ENCODE peak calls at places on chromosomes 12 and 14, in ten cellular contexts. K, C, M, V, J, P, I, D, B and H are unnamed samples.

GRCh38 chr12:13203028-13203922 is 6.7 kb downstream of the EMP1 start:
- DNase-seq in K (no peak), C (peak), M (peak), V (no peak), J (no peak), P (peak), I (no peak), D (no peak), B (no peak), H (no peak)

GRCh38 chr12:62135553-62136200 is 124.5 kb upstream of the USP15 start:
- DNase-seq in K (no peak), C (peak), M (no peak), V (no peak), J (no peak), P (no peak), I (no peak), D (no peak), B (no peak), H (no peak)

GRCh38 chr12:11171953-11172675 is 1.1 kb downstream of the SMIM10L1 start:
- DNase-seq in K (peak), C (peak), M (no peak), V (no peak), J (no peak), P (no peak), I (no peak), D (no peak), B (peak), H (no peak)

GRCh38 chr12:127101086-127101485 is 1165.9 kb upstream of the TMEM132C start:
- DNase-seq in K (no peak), C (no peak), M (no peak), V (no peak), J (no peak), P (no peak), I (no peak), D (no peak), B (no peak), H (no peak)

GRCh38 chr14:38721822-38722431 is 381.1 kb downstream of the SEC23A start:
- DNase-seq in K (peak), C (peak), M (no peak), V (no peak), J (peak), P (peak), I (peak), D (no peak), B (peak), H (no peak)

GRCh38 chr14:67965684-67966083 is 146.1 kb downstream of the RAD51B start:
- DNase-seq in K (no peak), C (no peak), M (no peak), V (no peak), J (no peak), P (no peak), I (no peak), D (no peak), B (no peak), H (no peak)

GRCh38 chr14:90109858-90110257 is 48.1 kb downstream of the KCNK13 start:
- DNase-seq in K (no peak), C (no peak), M (no peak), V (no peak), J (no peak), P (peak), I (no peak), D (no peak), B (no peak), H (no peak)

GRCh38 chr14:56004807-56005579 is 113.2 kb upstream of the PELI2 start:
- DNase-seq in K (peak), C (peak), M (peak), V (no peak), J (no peak), P (peak), I (no peak), D (no peak), B (no peak), H (no peak)

GRCh38 chr14:22526210-22526609 is 62.8 kb downstream of the DAD1 start:
- DNase-seq in K (no peak), C (no peak), M (no peak), V (no peak), J (no peak), P (no peak), I (no peak), D (no peak), B (no peak), H (no peak)

GRCh38 chr12:34384693-34385092 is 362.4 kb downstream of the ALG10 start:
- DNase-seq in K (no peak), C (no peak), M (no peak), V (no peak), J (no peak), P (no peak), I (no peak), D (no peak), B (no peak), H (no peak)

GRCh38 chr12:58211211-58211610 is 269.8 kb downstream of the ATP23 start:
- DNase-seq in K (no peak), C (no peak), M (no peak), V (no peak), J (no peak), P (no peak), I (no peak), D (no peak), B (no peak), H (no peak)

GRCh38 chr12:53252349-53252916 is 15.7 kb upstream of the ESPL1 start:
- DNase-seq in K (peak), C (no peak), M (no peak), V (no peak), J (no peak), P (no peak), I (no peak), D (no peak), B (peak), H (no peak)

GRCh38 chr12:106227641-106228319 is 20.0 kb downstream of the CKAP4 start:
- DNase-seq in K (peak), C (peak), M (peak), V (peak), J (no peak), P (peak), I (no peak), D (peak), B (peak), H (no peak)

GRCh38 chr12:79596719-79597350 is 93.9 kb downstream of the PAWR start:
- DNase-seq in K (no peak), C (no peak), M (no peak), V (no peak), J (no peak), P (no peak), I (no peak), D (no peak), B (no peak), H (no peak)

GRCh38 chr12:17818931-17819330 is 271.1 kb downstream of the RERGL start:
- DNase-seq in K (no peak), C (no peak), M (no peak), V (no peak), J (no peak), P (peak), I (no peak), D (no peak), B (no peak), H (no peak)

GRCh38 chr14:93317836-93318807 is 14.7 kb downstream of the BTBD7 start:
- DNase-seq in K (peak), C (peak), M (no peak), V (no peak), J (no peak), P (no peak), I (no peak), D (no peak), B (no peak), H (no peak)

GRCh38 chr14:79961197-79961596 is 250.1 kb downstream of the DIO2 start:
- DNase-seq in K (no peak), C (no peak), M (no peak), V (no peak), J (no peak), P (no peak), I (no peak), D (no peak), B (no peak), H (no peak)

GRCh38 chr14:90005441-90005840 is 49.7 kb downstream of the TDP1 start:
- DNase-seq in K (no peak), C (no peak), M (no peak), V (no peak), J (no peak), P (no peak), I (no peak), D (no peak), B (no peak), H (no peak)

GRCh38 chr14:91484186-91484585 is 25.9 kb downstream of the PPP4R3A start:
- DNase-seq in K (no peak), C (no peak), M (no peak), V (no peak), J (no peak), P (no peak), I (no peak), D (no peak), B (no peak), H (no peak)

GRCh38 chr12:110102255-110102654 is 21.9 kb upstream of the IFT81 start:
- DNase-seq in K (peak), C (peak), M (peak), V (no peak), J (no peak), P (peak), I (peak), D (no peak), B (peak), H (peak)

GRCh38 chr12:80317899-80318298 is 126.1 kb upstream of the PTPRQ start:
- DNase-seq in K (no peak), C (no peak), M (no peak), V (no peak), J (no peak), P (no peak), I (no peak), D (no peak), B (no peak), H (no peak)

GRCh38 chr12:14723763-14724162 is 27.4 kb upstream of the GUCY2C start:
- DNase-seq in K (peak), C (peak), M (peak), V (peak), J (peak), P (peak), I (no peak), D (peak), B (peak), H (no peak)

GRCh38 chr12:93484315-93484981 is 17.1 kb downstream of the MRPL42 start:
- DNase-seq in K (peak), C (peak), M (no peak), V (no peak), J (no peak), P (no peak), I (no peak), D (no peak), B (peak), H (no peak)

GRCh38 chr14:105171004-105171673 is 2.6 kb upstream of the JAG2 start:
- DNase-seq in K (no peak), C (no peak), M (peak), V (no peak), J (no peak), P (no peak), I (no peak), D (no peak), B (no peak), H (no peak)

GRCh38 chr14:72523397-72524157 is 370.3 kb downstream of the DPF3 start:
- DNase-seq in K (peak), C (no peak), M (no peak), V (no peak), J (no peak), P (no peak), I (no peak), D (no peak), B (no peak), H (no peak)

GRCh38 chr14:93937519-93937918 is 10.4 kb downstream of the FAM181A start:
- DNase-seq in K (no peak), C (no peak), M (no peak), V (no peak), J (no peak), P (no peak), I (no peak), D (no peak), B (peak), H (no peak)

GRCh38 chr14:21191809-21192446 is 36.1 kb upstream of the OR5AU1 start:
- DNase-seq in K (peak), C (peak), M (peak), V (peak), J (no peak), P (peak), I (peak), D (peak), B (peak), H (no peak)

GRCh38 chr12:49332441-49332861 is 4.5 kb downstream of the C1QL4 start:
- DNase-seq in K (no peak), C (no peak), M (no peak), V (no peak), J (no peak), P (no peak), I (no peak), D (no peak), B (no peak), H (peak)

GRCh38 chr14:61527325-61528100 is 167.8 kb upstream of the HIF1A start:
- DNase-seq in K (peak), C (peak), M (no peak), V (no peak), J (no peak), P (no peak), I (no peak), D (no peak), B (peak), H (no peak)

GRCh38 chr12:2582631-2583616 is 211.8 kb upstream of the FKBP4 start:
- DNase-seq in K (peak), C (peak), M (peak), V (no peak), J (peak), P (peak), I (peak), D (peak), B (peak), H (peak)

GRCh38 chr12:10802587-10802986 is at the start of gene TAS2R7:
- DNase-seq in K (no peak), C (no peak), M (no peak), V (no peak), J (no peak), P (no peak), I (no peak), D (no peak), B (no peak), H (no peak)

GRCh38 chr14:95229749-95230148 is 72.4 kb upstream of the DICER1 start:
- DNase-seq in K (no peak), C (no peak), M (no peak), V (no peak), J (no peak), P (no peak), I (no peak), D (no peak), B (no peak), H (no peak)

GRCh38 chr14:72633551-72633950 is 260.4 kb downstream of the DPF3 start:
- DNase-seq in K (no peak), C (peak), M (no peak), V (no peak), J (no peak), P (no peak), I (no peak), D (no peak), B (no peak), H (no peak)

DNA sequence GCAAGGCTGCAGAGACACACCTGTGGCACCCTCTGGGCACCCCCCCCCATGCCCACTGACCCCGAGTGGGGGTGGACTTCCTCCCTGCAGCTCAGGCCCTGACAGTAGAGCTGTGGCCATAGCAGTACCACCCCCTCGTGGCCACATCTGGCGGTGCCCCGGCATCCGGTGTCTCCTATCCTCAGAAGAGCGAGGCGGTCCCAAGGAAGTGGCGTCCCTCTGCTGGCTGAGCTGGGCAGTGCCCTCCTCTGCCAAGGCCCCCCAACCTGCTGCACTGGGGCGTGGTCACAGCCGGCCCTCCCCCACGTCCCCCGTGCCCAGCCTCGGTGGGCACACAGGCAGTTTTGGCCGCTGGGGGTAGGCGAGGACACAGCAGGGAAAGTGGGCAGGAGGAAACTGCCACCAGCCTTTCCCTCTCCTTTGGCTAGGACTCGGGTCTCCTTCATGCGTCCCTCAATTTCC is 6.0 kb upstream of the SLC6A12 start:
- DNase-seq in K (peak), C (peak), M (peak), V (peak), J (no peak), P (peak), I (peak), D (no peak), B (no peak), H (peak)
- TF ChIP-seq CTCF in K (peak), C (peak), M (peak), V (peak), J (peak), P (peak), I (peak), D (no peak), B (peak), H (peak)

DNA sequence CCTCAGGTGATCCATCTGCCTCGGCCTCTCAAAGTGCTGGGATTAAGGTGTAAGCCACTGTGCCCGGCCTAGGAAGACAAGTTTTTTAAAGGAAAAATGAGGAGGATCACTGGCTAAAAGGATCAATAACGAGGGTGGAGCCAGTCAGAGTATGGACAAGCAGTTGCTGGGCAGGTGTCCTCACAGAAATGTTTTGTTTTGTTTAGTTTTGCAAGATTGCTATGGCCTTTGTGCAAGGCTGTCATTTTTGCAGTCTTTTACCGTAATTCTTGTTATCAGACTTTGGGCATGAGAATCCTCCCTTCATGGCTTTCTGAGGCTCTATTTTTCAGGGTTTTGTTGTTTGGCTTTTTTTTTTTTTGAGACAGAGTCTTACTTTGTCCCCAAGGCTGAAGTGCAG is 11.9 kb upstream of the METAP2 start:
- DNase-seq in K (no peak), C (no peak), M (no peak), V (no peak), J (no peak), P (no peak), I (no peak), D (no peak), B (no peak), H (no peak)
- TF ChIP-seq CTCF in K (no peak), C (no peak), M (no peak), V (no peak), J (no peak), P (no peak), I (no peak), D (no peak), B (no peak), H (no peak)

GRCh38 chr14:100645986-100646314 is 58.7 kb upstream of the BEGAIN start:
- DNase-seq in K (no peak), C (no peak), M (no peak), V (no peak), J (no peak), P (no peak), I (no peak), D (no peak), B (no peak), H (no peak)
- TF ChIP-seq CTCF in K (no peak), C (no peak), M (no peak), V (peak), J (no peak), P (no peak), I (no peak), D (peak), B (no peak), H (no peak)

GRCh38 chr14:75142494-75142893 is 15.6 kb upstream of the NEK9 start:
- DNase-seq in K (no peak), C (no peak), M (no peak), V (no peak), J (no peak), P (no peak), I (no peak), D (no peak), B (no peak), H (no peak)

GRCh38 chr14:75144944-75145343 is 18.1 kb upstream of the NEK9 start:
- DNase-seq in K (no peak), C (no peak), M (peak), V (no peak), J (no peak), P (no peak), I (no peak), D (no peak), B (no peak), H (no peak)

GRCh38 chr14:75150150-75150549 is 23.3 kb upstream of the NEK9 start:
- DNase-seq in K (no peak), C (peak), M (no peak), V (no peak), J (no peak), P (no peak), I (no peak), D (no peak), B (no peak), H (no peak)

GRCh38 chr14:75143761-75144527 is 17.1 kb upstream of the NEK9 start:
- DNase-seq in K (no peak), C (no peak), M (no peak), V (no peak), J (no peak), P (no peak), I (no peak), D (no peak), B (no peak), H (no peak)

DNA sequence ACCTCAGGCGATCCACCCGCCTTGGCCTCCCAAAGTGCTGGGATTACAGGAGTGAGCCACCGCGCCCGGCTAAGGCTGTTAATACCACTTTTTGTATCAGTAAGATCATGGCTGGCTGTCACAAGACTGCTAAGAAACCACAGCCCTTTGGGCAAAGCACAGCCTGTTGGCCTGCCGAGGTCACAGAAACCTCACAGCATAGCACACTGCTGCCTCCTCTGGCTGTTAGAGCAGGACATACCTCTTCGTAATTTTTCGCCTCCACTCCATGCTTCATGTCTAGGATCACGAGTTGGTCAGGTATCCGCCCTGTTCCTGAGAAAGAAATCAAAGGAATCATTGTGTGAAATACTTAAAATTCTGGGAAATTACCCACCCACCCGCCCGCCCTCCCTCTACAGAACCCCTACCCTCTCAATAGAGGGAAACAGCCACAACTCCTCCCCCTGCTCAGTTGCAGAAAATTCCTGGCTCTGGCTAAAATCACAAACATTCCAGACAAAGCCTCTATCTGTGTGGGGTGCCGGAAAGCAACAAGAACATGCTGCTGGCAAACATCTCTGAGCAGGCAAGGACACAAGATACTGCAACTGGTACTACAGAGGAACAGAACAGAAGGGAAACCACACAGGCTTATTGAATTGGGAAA is 20.7 kb upstream of the NEK9 start:
- DNase-seq in K (peak), C (peak), M (peak), V (no peak), J (peak), P (peak), I (peak), D (no peak), B (peak), H (no peak)
- TF ChIP-seq CTCF in K (peak), C (peak), M (peak), V (no peak), J (no peak), P (peak), I (peak), D (no peak), B (peak), H (no peak)

DNA sequence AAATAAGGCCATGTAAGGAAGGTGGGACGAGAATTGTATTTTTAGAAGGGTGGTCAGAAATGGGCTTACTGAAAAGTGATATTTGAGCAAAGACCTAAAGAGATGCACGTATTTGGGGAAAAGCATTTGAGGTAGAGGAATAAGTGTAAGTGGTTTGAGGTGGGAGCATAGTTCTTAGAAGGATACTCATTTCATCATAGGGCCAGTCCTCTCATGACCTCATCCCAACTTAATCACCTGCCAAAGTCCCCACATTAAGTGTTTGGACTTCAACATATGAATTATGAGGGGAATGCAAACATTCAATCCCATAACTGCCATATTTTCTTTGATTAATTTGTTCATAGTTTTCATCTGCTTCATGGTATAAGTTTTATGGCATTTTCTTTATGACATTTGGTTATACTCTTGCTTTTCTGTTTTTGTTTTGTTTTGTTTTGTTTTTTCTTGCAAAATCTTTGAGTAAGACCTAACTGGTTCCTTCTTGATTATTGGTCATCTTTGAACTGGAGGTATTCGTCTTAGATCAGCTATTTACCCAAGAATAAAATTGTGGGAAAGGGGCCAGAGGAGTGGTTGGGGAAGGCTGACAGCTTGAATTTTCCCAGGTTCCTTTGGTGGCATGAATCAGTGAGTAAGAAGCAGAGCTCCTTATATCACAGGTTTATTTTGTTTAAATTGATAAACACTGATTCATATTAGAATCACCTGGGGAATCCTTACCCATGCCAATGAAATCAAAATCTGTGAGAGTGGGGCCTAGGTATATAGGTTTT is 24.2 kb downstream of the GNPNAT1 start:
- DNase-seq in K (peak), C (no peak), M (no peak), V (no peak), J (no peak), P (no peak), I (no peak), D (no peak), B (no peak), H (no peak)
- TF ChIP-seq CTCF in K (no peak), C (no peak), M (no peak), V (no peak), J (no peak), P (no peak), I (no peak), D (no peak), B (no peak), H (no peak)